ENCODE peak calls at places on chromosome 6, in six cellular contexts. P is CD4-positive, alpha-beta memory T cell; Q is neuronal stem cell; F is retinal pigment epithelial cell; M is epithelial cell of esophagus; X is ovary. S is an unnamed sample.
A peak's percentile ranks its signal among the peaks of the same experiment; 100 is the strongest.

GRCh38 chr6:128432394-128432793 is 88.0 kb downstream of the PTPRK start:
- DNase-seq in M (peak; percentile 43), Q (no peak), X (no peak), F (peak; percentile 6), P (no peak), S (no peak)

GRCh38 chr6:132289761-132290160 is 111.5 kb downstream of the MOXD1 start:
- DNase-seq in M (no peak), P (no peak), X (no peak), F (no peak), Q (no peak), S (no peak)

GRCh38 chr6:78243519-78243918 is 590.7 kb downstream of the MEI4 start:
- DNase-seq in P (no peak), F (peak; percentile 43), X (no peak), Q (no peak), M (peak; percentile 84), S (no peak)

GRCh38 chr6:8499540-8499939 is 64.2 kb upstream of the SLC35B3 start:
- DNase-seq in X (no peak), F (no peak), P (no peak), M (peak; percentile 48), Q (peak; percentile 4), S (no peak)

GRCh38 chr6:146700078-146700686 is 101.4 kb downstream of the ADGB start:
- DNase-seq in P (peak; percentile 40), X (peak; percentile 35), M (peak; percentile 85), F (peak; percentile 50), Q (peak; percentile 44), S (peak; percentile 21)

GRCh38 chr6:169156108-169156821 is 97.4 kb downstream of the THBS2 start:
- DNase-seq in F (no peak), P (no peak), X (no peak), M (no peak), Q (no peak), S (no peak)

GRCh38 chr6:109978174-109979032 is at the start of gene GPR6:
- DNase-seq in X (peak; percentile 64), P (no peak), M (peak; percentile 67), Q (peak; percentile 91), F (peak; percentile 6), S (peak; percentile 51)

GRCh38 chr6:111564482-111564945 is 41.2 kb downstream of the TRAF3IP2 start:
- DNase-seq in P (no peak), X (no peak), M (peak; percentile 64), Q (no peak), F (no peak), S (peak; percentile 57)

GRCh38 chr6:112620832-112621569 is 273.9 kb downstream of the RFPL4B start:
- DNase-seq in X (no peak), F (peak; percentile 54), M (peak; percentile 52), P (no peak), Q (no peak), S (no peak)

GRCh38 chr6:161486326-161486725 is 212.5 kb upstream of the AGPAT4 start:
- DNase-seq in F (peak; percentile 64), M (peak; percentile 97), X (no peak), P (no peak), Q (no peak), S (no peak)

GRCh38 chr6:129901910-129902309 is 40.8 kb upstream of the TMEM244 start:
- DNase-seq in M (peak; percentile 82), X (no peak), Q (no peak), F (peak; percentile 18), P (no peak), S (no peak)

GRCh38 chr6:68634503-68635411 is at the start of gene ADGRB3:
- DNase-seq in M (peak; percentile 57), P (peak; percentile 41), X (peak; percentile 86), F (peak; percentile 31), Q (peak; percentile 81), S (peak; percentile 86)

GRCh38 chr6:110643175-110643574 is 166.8 kb upstream of the SLC22A16 start:
- DNase-seq in P (no peak), X (no peak), Q (no peak), M (no peak), F (no peak), S (no peak)

GRCh38 chr6:131116755-131117360 is 18.4 kb upstream of the AKAP7 start:
- DNase-seq in M (peak; percentile 68), X (no peak), F (no peak), P (no peak), Q (no peak), S (no peak)

GRCh38 chr6:149037026-149037734 is 280.3 kb upstream of the TAB2 start:
- DNase-seq in M (no peak), X (no peak), F (no peak), Q (peak; percentile 21), P (no peak), S (no peak)

GRCh38 chr6:11653028-11653583 is 115.6 kb downstream of the TMEM170B start:
- DNase-seq in Q (no peak), M (peak; percentile 68), F (peak; percentile 50), P (peak; percentile 51), X (peak; percentile 35), S (no peak)

GRCh38 chr6:3887150-3887700 is 38.1 kb downstream of the FAM50B start:
- DNase-seq in X (no peak), P (no peak), Q (no peak), M (peak; percentile 49), F (no peak), S (no peak)

GRCh38 chr6:158043586-158044524 is 62.2 kb downstream of the SYNJ2 start:
- DNase-seq in P (no peak), Q (no peak), M (no peak), X (no peak), F (no peak), S (peak; percentile 66)

GRCh38 chr6:125717120-125717731 is 32.2 kb upstream of the HEY2 start:
- DNase-seq in M (no peak), X (no peak), Q (no peak), F (no peak), P (no peak), S (no peak)

GRCh38 chr6:111850288-111850937 is 22.8 kb downstream of the FYN start:
- DNase-seq in P (no peak), M (no peak), X (no peak), F (no peak), Q (no peak), S (peak; percentile 59)

GRCh38 chr6:148146717-148147116 is 195.9 kb upstream of the SASH1 start:
- DNase-seq in F (no peak), M (peak; percentile 84), Q (no peak), X (no peak), P (peak; percentile 82), S (no peak)

DNA sequence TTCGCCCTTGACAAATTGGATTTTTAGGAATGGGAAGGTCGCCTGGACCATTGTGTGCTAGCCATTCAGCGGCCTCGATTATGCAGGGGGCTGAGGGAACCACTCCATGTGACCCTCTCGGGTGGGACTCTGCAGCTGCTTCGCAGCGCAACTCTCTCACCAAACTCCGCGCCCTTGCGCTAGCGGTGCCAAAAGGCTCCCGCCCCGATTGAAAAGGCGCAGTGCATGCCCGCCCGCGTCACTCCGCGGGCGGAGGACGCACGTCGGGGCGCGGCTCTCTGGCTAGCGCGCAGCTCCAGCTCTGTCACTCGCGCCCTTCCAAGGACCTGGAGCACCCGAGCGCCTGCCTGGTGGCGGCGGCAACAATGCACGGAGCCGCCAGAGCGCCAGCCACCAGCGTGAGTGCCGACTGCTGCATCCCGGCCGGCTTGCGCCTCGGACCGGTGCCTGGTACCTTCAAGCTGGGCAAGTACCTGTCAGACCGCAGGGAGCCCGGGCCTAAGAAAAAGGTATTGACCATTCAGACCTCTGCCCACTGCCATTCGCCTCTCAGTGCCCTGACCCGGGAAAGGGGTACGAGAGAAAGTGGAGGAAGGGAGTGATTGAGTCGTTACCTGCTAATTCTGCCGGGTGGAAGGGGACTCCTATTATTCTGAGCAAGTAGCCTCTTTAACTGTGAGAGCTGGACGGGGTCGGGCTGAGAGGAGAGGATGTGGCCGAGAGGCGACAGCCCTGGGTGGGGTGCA is at the start of gene PRDM13:
- DNase-seq in P (no peak), F (no peak), X (no peak), M (no peak), Q (no peak), S (no peak)
- H3K4me3 ChIP-seq in P (no peak within 1 kb of the TSS), F (no peak within 1 kb of the TSS), X (no peak within 1 kb of the TSS), M (no peak within 1 kb of the TSS), Q (no peak within 1 kb of the TSS), S (no peak within 1 kb of the TSS)

GRCh38 chr6:25925808-25926325 is 4.6 kb downstream of the SLC17A2 start:
- DNase-seq in X (no peak), M (no peak), Q (no peak), P (no peak), F (no peak), S (no peak)
- H3K4me3 ChIP-seq in X (no peak overlapping the region), M (no peak overlapping the region), Q (no peak overlapping the region), P (no peak overlapping the region), F (no peak overlapping the region), S (no peak overlapping the region)

DNA sequence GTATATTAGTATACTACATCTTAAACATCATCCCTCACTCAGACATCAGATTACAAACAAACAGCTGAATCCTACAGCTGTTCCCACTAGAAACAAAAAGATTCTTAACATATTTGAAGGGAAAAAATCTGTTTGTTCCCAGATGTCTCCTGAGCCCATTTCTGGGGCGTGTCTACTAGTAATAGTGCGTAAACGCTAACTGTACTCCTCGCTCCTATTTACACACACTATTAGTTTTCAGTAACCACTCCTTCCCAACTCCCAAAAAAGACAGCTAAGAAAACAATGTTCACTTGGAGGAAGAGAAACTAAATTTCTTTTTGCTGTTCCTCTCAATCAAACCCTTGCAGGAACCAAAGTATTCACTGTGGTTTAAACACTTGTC is 118.4 kb downstream of the BACH2 start:
- DNase-seq in F (no peak), X (no peak), P (no peak), Q (no peak), M (no peak), S (no peak)
- H3K4me3 ChIP-seq in F (no peak overlapping the region), X (no peak overlapping the region), P (no peak overlapping the region), Q (no peak overlapping the region), M (no peak overlapping the region), S (peak overlapping the region; percentile 17)

GRCh38 chr6:33593414-33593727 is 13.3 kb upstream of the BAK1 start:
- DNase-seq in P (no peak), F (no peak), Q (no peak), M (no peak), X (no peak), S (no peak)

GRCh38 chr6:33592595-33593413 is 12.7 kb upstream of the BAK1 start:
- DNase-seq in F (no peak), X (peak; percentile 44), P (peak; percentile 73), M (peak; percentile 59), Q (no peak), S (no peak)

GRCh38 chr6:33597551-33598322 is 17.7 kb upstream of the BAK1 start:
- DNase-seq in Q (no peak), X (no peak), M (no peak), P (no peak), F (no peak), S (peak; percentile 74)

GRCh38 chr6:33592280-33592594 is 12.2 kb upstream of the BAK1 start:
- DNase-seq in P (no peak), Q (no peak), M (no peak), F (no peak), X (no peak), S (no peak)

DNA sequence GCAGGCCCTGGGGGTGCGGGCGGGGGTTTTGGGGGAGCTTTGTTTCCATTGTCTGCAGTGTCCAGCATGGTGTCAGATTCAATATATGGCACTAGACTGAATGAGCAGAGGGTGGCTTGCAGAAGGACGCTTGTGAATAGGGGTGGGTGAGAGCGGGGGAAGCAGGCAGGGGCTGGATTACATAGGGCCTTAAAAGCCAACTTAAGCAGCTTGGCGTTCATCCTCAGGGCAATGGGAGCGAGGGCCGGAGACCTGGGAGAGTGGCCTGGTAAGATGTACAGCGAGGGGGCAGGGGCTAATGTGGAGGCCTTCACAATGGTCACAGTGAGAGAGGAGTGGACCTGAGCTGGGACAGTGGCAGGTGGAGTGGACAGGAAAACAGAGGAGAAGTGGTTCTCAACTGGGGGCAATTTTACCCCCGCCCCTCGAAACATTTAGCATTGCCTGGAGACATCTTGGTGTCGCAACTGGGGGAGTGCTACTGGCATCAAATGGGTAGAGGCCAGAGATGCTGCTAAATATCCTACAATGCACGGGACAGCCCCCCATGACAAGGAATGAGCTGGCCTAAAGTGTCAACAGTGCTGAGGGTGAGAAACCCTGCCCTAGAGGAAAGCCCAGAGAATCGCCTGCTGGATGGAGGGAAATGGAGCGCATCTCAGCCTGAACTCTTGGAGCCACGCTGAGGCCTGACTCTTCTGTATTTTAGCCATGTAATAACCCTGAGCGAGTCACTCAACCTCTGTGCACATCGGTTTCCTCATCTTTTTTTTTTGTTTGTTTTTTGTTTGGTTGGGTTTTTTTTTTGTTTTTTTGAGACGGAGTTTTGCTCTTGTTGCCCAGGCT is 15.1 kb upstream of the BAK1 start:
- DNase-seq in M (no peak), P (no peak), X (no peak), Q (no peak), F (no peak), S (no peak)
- H3K4me3 ChIP-seq in M (no peak overlapping the region), P (no peak overlapping the region), X (no peak overlapping the region), Q (no peak overlapping the region), F (no peak overlapping the region), S (no peak overlapping the region)

S was measured in left ventricle myocardium inferior.